ENCODE peak calls at places on chromosomes 1 and 21, in seven cellular contexts. M is uterus, J is astrocyte, Z is cardiac muscle cell, V is Peyer's patch, N is right lobe of liver, I is IMR-90. E is an unnamed sample.

GRCh38 chr1:244271909-244272308 is 179.8 kb downstream of the ADSS2 start:
- DNase-seq in M (no peak), J (no peak), Z (no peak), V (no peak), N (no peak), I (no peak), E (no peak)

GRCh38 chr21:45985471-45986315 is 4.1 kb downstream of the COL6A1 start:
- DNase-seq in M (peak; percentile 24), J (no peak), Z (no peak), V (peak; percentile 44), N (peak; percentile 43), I (no peak), E (no peak)

GRCh38 chr21:45989355-45990048 is 7.9 kb downstream of the COL6A1 start:
- DNase-seq in M (peak; percentile 20), J (no peak), Z (no peak), V (peak; percentile 43), N (peak; percentile 41), I (no peak), E (no peak)

GRCh38 chr1:201155354-201155753 is 1.1 kb upstream of the TMEM9 start:
- DNase-seq in M (no peak), J (no peak), Z (no peak), V (no peak), N (no peak), I (no peak), E (no peak)

GRCh38 chr1:162855461-162856150 is 5.4 kb downstream of the CCDC190 start:
- DNase-seq in M (no peak), J (peak; percentile 76), Z (no peak), V (no peak), N (no peak), I (peak; percentile 65), E (peak; percentile 36)

GRCh38 chr21:28944296-28944695 is 48.4 kb downstream of the LTN1 start:
- DNase-seq in M (no peak), J (peak; percentile 8), Z (peak; percentile 47), V (no peak), N (no peak), I (peak; percentile 15), E (no peak)

GRCh38 chr1:95233321-95233736 is 681 bp upstream of the RWDD3 start:
- DNase-seq in M (peak; percentile 21), J (peak; percentile 12), Z (peak; percentile 47), V (peak; percentile 82), N (peak; percentile 89), I (peak; percentile 21), E (peak; percentile 47)

GRCh38 chr1:47638713-47639112 is 200.9 kb downstream of the FOXD2 start:
- DNase-seq in M (no peak), J (no peak), Z (no peak), V (no peak), N (no peak), I (no peak), E (no peak)

GRCh38 chr21:44865561-44866280 is 7.8 kb downstream of the PTTG1IP start:
- DNase-seq in M (no peak), J (no peak), Z (peak; percentile 18), V (peak; percentile 63), N (no peak), I (no peak), E (no peak)

GRCh38 chr1:26706315-26706714 is 10.5 kb downstream of the ARID1A start:
- DNase-seq in M (no peak), J (no peak), Z (no peak), V (no peak), N (peak; percentile 70), I (no peak), E (peak; percentile 83)
- H3K27ac ChIP-seq in M (peak overlapping the region; percentile 28), J (peak overlapping the region; percentile 35), Z (peak overlapping the region; percentile 51), V (peak overlapping the region; percentile 67), N (peak overlapping the region; percentile 84), I (peak overlapping the region; percentile 68), E (peak overlapping the region; percentile 95)

GRCh38 chr1:8014381-8014988 is 11.6 kb downstream of the ERRFI1 start:
- DNase-seq in M (no peak), J (no peak), Z (no peak), V (no peak), N (peak; percentile 42), I (no peak), E (no peak)
- H3K4me1 ChIP-seq in M (peaks cover 8% of the 10 kb centered on the region), J (peaks cover 45% of the 10 kb centered on the region), Z (peaks cover 10% of the 10 kb centered on the region), V (no peaks in the 10 kb centered on the region), N (no peaks in the 10 kb centered on the region), I (peaks cover 20% of the 10 kb centered on the region), E (peaks cover 79% of the 10 kb centered on the region)

DNA sequence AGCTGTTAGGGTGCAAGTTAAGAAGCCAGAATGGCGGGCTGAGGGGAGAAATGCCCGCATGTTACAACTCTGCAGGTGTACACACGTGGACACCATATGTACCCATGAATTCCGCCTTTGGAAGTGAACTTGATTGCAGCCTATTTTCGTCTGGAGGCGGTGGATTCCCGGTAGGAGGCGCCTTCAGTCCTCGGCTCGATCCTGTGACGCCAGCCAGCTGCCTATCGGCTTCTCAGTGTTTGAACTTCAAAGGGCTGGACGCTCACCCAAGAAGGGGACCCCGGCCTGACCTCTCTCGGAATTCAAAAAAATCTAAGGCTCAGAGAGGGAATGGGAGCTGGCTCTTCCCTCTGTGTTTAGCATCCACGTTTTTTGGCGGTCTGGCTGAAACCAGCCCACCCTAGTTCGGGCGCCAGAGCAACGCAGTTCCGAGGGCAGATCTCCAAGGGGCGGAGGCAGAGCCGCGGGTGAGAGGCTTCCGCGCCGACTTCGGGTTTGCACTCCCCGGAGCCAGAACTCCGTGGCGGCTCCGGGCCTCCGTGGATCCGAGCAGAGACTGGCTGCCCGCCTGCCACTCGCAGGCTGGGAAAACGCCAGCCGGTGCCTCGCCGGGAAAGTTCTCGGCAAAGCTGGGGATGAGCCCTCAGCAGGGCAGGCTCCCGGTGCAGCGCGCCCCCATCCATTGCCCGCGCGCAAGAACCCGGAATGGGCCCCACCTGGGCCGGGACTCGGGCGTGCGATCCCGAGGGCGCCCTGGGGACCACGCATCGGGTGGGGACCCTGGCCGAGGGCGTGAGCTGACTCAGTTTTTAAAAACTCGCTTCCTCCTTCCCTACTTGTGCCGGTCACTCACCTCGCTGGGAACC is 996 bp upstream of the TMEM51 start:
- DNase-seq in M (peak; percentile 87), J (peak; percentile 83), Z (peak; percentile 91), V (peak; percentile 89), N (peak; percentile 71), I (peak; percentile 91), E (peak; percentile 85)
- H3K27ac ChIP-seq in M (peak overlapping the region; percentile 76), J (no peak overlapping the region), Z (peak overlapping the region; percentile 87), V (peak overlapping the region; percentile 96), N (peak overlapping the region; percentile 47), I (peak overlapping the region; percentile 64), E (peak overlapping the region; percentile 60)

GRCh38 chr1:99122039-99122438 is 117.4 kb upstream of the PLPPR5 start:
- DNase-seq in M (no peak), J (no peak), Z (no peak), V (no peak), N (no peak), I (no peak), E (no peak)
- H3K4me1 ChIP-seq in M (no peaks in the 10 kb centered on the region), J (no peaks in the 10 kb centered on the region), Z (no peaks in the 10 kb centered on the region), V (no peaks in the 10 kb centered on the region), N (no peaks in the 10 kb centered on the region), I (no peaks in the 10 kb centered on the region), E (no peaks in the 10 kb centered on the region)

DNA sequence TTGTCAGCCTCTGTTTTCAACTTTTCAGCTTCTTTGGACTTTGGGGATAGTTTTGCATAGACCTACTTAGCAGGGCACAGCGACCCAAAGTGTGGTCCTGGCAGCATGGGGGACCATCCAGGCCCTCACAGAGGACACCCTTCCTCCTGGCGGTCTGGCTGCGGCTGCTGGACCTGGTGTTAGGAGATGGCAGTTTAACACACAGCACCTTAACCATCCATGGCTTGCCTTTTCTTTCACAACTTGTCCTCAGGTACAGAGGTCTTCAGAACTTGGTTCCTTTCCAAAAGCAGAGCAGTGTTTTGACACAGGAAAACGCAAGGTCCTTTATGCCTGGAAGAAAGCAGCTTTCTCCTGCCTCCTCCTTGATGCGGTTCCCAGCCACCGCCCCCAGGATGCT is 68.1 kb downstream of the RHOU start:
- DNase-seq in M (no peak), J (no peak), Z (no peak), V (no peak), N (peak; percentile 68), I (no peak), E (no peak)
- H3K27ac ChIP-seq in M (peak overlapping the region; percentile 82), J (no peak overlapping the region), Z (no peak overlapping the region), V (no peak overlapping the region), N (no peak overlapping the region), I (no peak overlapping the region), E (no peak overlapping the region)

GRCh38 chr1:59413327-59413720 is 116.4 kb downstream of the FGGY start:
- DNase-seq in M (no peak), J (peak; percentile 9), Z (no peak), V (no peak), N (no peak), I (no peak), E (no peak)
- H3K4me1 ChIP-seq in M (no peaks in the 10 kb centered on the region), J (no peaks in the 10 kb centered on the region), Z (peaks cover 10% of the 10 kb centered on the region), V (no peaks in the 10 kb centered on the region), N (peaks cover 3% of the 10 kb centered on the region), I (peaks cover 4% of the 10 kb centered on the region), E (peaks cover 56% of the 10 kb centered on the region)

GRCh38 chr21:26307640-26308039 is 137.1 kb upstream of the APP start:
- DNase-seq in M (no peak), J (no peak), Z (no peak), V (no peak), N (no peak), I (no peak), E (no peak)
- H3K27ac ChIP-seq in M (no peak overlapping the region), J (no peak overlapping the region), Z (no peak overlapping the region), V (no peak overlapping the region), N (no peak overlapping the region), I (no peak overlapping the region), E (no peak overlapping the region)

GRCh38 chr1:27536767-27537166 is 46.8 kb upstream of the WASF2 start:
- DNase-seq in M (peak; percentile 83), J (peak; percentile 88), Z (peak; percentile 91), V (no peak), N (no peak), I (peak; percentile 82), E (peak; percentile 90)

GRCh38 chr1:27538793-27539192 is 48.8 kb upstream of the WASF2 start:
- DNase-seq in M (no peak), J (peak; percentile 76), Z (peak; percentile 49), V (no peak), N (no peak), I (peak; percentile 78), E (peak; percentile 80)

GRCh38 chr1:27542463-27543273 is 52.7 kb upstream of the WASF2 start:
- DNase-seq in M (peak; percentile 62), J (peak; percentile 74), Z (peak; percentile 50), V (peak; percentile 82), N (no peak), I (peak; percentile 85), E (peak; percentile 77)

GRCh38 chr1:27536004-27536757 is 46.2 kb upstream of the WASF2 start:
- DNase-seq in M (no peak), J (no peak), Z (no peak), V (no peak), N (no peak), I (no peak), E (no peak)

DNA sequence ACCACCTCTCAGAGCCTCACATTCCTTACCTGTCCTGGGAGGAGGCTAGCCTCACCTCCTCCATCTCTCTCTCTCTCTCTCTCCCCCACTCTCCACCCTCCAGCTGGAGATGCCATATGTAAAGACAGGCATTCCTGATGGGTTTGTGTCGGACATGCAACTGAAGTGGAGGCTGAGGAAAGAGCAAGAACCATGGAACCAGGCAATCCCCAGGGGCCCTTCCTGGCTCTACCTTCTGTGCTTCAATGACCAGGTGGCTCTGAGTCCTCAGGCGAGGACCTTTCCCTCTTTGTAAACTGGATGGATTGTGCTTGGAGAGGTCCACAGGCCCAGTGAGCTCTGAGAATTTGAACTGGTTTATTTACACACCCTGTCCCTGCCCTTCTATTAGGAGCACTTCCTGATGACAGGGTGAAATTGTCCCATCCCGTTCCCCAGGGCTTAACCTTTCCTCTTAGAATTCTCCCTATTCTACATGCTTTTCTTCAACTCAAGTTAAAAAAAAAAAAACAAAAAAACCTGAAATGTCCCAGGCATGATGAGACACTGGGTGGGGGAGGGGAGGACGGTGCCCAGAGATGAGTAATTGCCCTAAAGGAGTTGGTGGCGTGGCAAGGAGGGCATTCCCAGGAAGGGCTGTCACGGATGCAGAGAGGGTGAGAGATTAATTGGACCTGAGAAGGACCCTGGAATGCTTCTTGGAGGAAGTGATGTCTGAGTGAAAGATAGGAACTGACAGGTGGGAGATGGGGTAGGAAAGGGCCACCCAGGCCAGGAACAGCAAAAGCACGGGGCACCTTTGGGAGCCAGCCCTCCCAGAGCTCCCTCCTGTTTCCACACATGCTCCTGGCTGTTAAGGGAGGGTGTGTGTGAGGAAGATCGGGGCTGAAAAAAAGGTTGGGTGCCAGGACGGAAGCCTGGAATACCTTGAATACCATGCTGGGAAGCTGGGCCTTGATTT is 50.2 kb upstream of the WASF2 start:
- DNase-seq in M (no peak), J (no peak), Z (no peak), V (no peak), N (no peak), I (peak; percentile 75), E (peak; percentile 53)
- H3K4me1 ChIP-seq in M (peaks cover 23% of the 10 kb centered on the region), J (peaks cover 71% of the 10 kb centered on the region), Z (peaks cover 52% of the 10 kb centered on the region), V (no peaks in the 10 kb centered on the region), N (no peaks in the 10 kb centered on the region), I (peaks cover 52% of the 10 kb centered on the region), E (peaks cover 92% of the 10 kb centered on the region)

E was measured in SJCRH30.